ENCODE peak calls at places on chromosome 18, in nine cellular contexts. V is tibial nerve, A is HepG2, I is A549, E is suprapubic skin, D is transverse colon, W is H1, N is ovary, B is SK-N-SH. O is an unnamed sample.

GRCh38 chr18:68267583-68267982 is 447.3 kb downstream of the TMX3 start:
- DNase-seq in V (no peak), A (no peak), I (no peak), E (no peak), D (no peak), W (no peak), N (no peak), B (no peak), O (no peak)

GRCh38 chr18:70442933-70443332 is 154.1 kb downstream of the SOCS6 start:
- DNase-seq in V (no peak), A (no peak), I (peak), E (no peak), D (no peak), W (no peak), N (no peak), B (no peak), O (no peak)

GRCh38 chr18:79545255-79545654 is 134.3 kb upstream of the CTDP1 start:
- DNase-seq in V (no peak), A (no peak), I (no peak), E (peak), D (no peak), W (no peak), N (no peak), B (no peak), O (no peak)

GRCh38 chr18:63197246-63197791 is 122.2 kb downstream of the BCL2 start:
- DNase-seq in V (no peak), A (no peak), I (peak), E (no peak), D (no peak), W (no peak), N (no peak), B (no peak), O (no peak)

GRCh38 chr18:10514082-10514481 is 11.7 kb upstream of the NAPG start:
- DNase-seq in V (no peak), A (no peak), I (no peak), E (no peak), D (no peak), W (no peak), N (no peak), B (no peak), O (no peak)

GRCh38 chr18:10422731-10423130 is 31.7 kb upstream of the APCDD1 start:
- DNase-seq in V (no peak), A (no peak), I (no peak), E (no peak), D (no peak), W (no peak), N (no peak), B (no peak), O (no peak)

GRCh38 chr18:79642626-79643025 is 37.0 kb upstream of the CTDP1 start:
- DNase-seq in V (no peak), A (no peak), I (no peak), E (peak), D (no peak), W (no peak), N (no peak), B (no peak), O (no peak)

GRCh38 chr18:28125051-28125450 is 51.9 kb downstream of the CDH2 start:
- DNase-seq in V (no peak), A (no peak), I (no peak), E (no peak), D (no peak), W (no peak), N (no peak), B (no peak), O (no peak)

GRCh38 chr18:7566587-7567486 is at the start of gene PTPRM:
- DNase-seq in V (peak), A (peak), I (peak), E (peak), D (peak), W (peak), N (peak), B (peak), O (peak)

GRCh38 chr18:27447930-27448329 is 262.8 kb upstream of the CHST9 start:
- DNase-seq in V (no peak), A (no peak), I (no peak), E (no peak), D (no peak), W (no peak), N (no peak), B (no peak), O (no peak)

GRCh38 chr18:58541137-58541788 is 87.6 kb downstream of the ALPK2 start:
- DNase-seq in V (no peak), A (no peak), I (peak), E (no peak), D (no peak), W (peak), N (no peak), B (no peak), O (no peak)

GRCh38 chr18:7557891-7558454 is 9.1 kb upstream of the PTPRM start:
- DNase-seq in V (no peak), A (no peak), I (no peak), E (no peak), D (no peak), W (no peak), N (no peak), B (no peak), O (no peak)

GRCh38 chr18:31401156-31402025 is 24.8 kb downstream of the DSG4 start:
- DNase-seq in V (no peak), A (peak), I (peak), E (no peak), D (no peak), W (no peak), N (no peak), B (no peak), O (no peak)

GRCh38 chr18:7521226-7521856 is 45.8 kb upstream of the PTPRM start:
- DNase-seq in V (no peak), A (no peak), I (no peak), E (no peak), D (no peak), W (no peak), N (no peak), B (no peak), O (no peak)

GRCh38 chr18:2617974-2618373 is 37.6 kb upstream of the SMCHD1 start:
- DNase-seq in V (no peak), A (no peak), I (no peak), E (no peak), D (no peak), W (no peak), N (no peak), B (no peak), O (no peak)

GRCh38 chr18:28079883-28080282 is 97.0 kb downstream of the CDH2 start:
- DNase-seq in V (no peak), A (no peak), I (no peak), E (no peak), D (no peak), W (no peak), N (no peak), B (no peak), O (no peak)

GRCh38 chr18:55858661-55859111 is 270.7 kb upstream of the TCF4 start:
- DNase-seq in V (no peak), A (no peak), I (no peak), E (no peak), D (no peak), W (no peak), N (no peak), B (no peak), O (no peak)

GRCh38 chr18:58649966-58650816 is 21.1 kb upstream of the MALT1 start:
- DNase-seq in V (no peak), A (no peak), I (no peak), E (no peak), D (no peak), W (no peak), N (no peak), B (no peak), O (no peak)

GRCh38 chr18:26429535-26429934 is 118.8 kb downstream of the KCTD1 start:
- DNase-seq in V (peak), A (peak), I (peak), E (peak), D (no peak), W (peak), N (no peak), B (peak), O (peak)

GRCh38 chr18:77393519-77393918 is 143.9 kb downstream of the GALR1 start:
- DNase-seq in V (no peak), A (no peak), I (no peak), E (no peak), D (no peak), W (no peak), N (no peak), B (no peak), O (no peak)

GRCh38 chr18:23317975-23318675 is 135.0 kb upstream of the RIOK3 start:
- DNase-seq in V (no peak), A (no peak), I (no peak), E (no peak), D (no peak), W (no peak), N (no peak), B (no peak), O (no peak)

GRCh38 chr18:6874316-6874715 is 144.8 kb downstream of the ARHGAP28 start:
- DNase-seq in V (no peak), A (no peak), I (no peak), E (no peak), D (no peak), W (no peak), N (no peak), B (no peak), O (no peak)

GRCh38 chr18:78765142-78765541 is 214.5 kb upstream of the SALL3 start:
- DNase-seq in V (no peak), A (no peak), I (no peak), E (no peak), D (no peak), W (no peak), N (no peak), B (no peak), O (peak)

GRCh38 chr18:60910534-60910933 is 422.7 kb upstream of the CDH20 start:
- DNase-seq in V (peak), A (no peak), I (no peak), E (no peak), D (no peak), W (no peak), N (no peak), B (no peak), O (no peak)

GRCh38 chr18:5294618-5295230 is 802 bp downstream of the ZBTB14 start:
- DNase-seq in V (peak), A (peak), I (peak), E (peak), D (peak), W (peak), N (peak), B (no peak), O (peak)

GRCh38 chr18:44765451-44765850 is 84.8 kb downstream of the SETBP1 start:
- DNase-seq in V (no peak), A (no peak), I (no peak), E (no peak), D (no peak), W (no peak), N (no peak), B (no peak), O (no peak)

GRCh38 chr18:60358516-60358915 is 14.1 kb downstream of the MC4R start:
- DNase-seq in V (no peak), A (no peak), I (no peak), E (no peak), D (no peak), W (no peak), N (no peak), B (no peak), O (no peak)

GRCh38 chr18:26549103-26549485 is 741 bp upstream of the KCTD1 start:
- DNase-seq in V (peak), A (no peak), I (peak), E (no peak), D (peak), W (peak), N (no peak), B (peak), O (peak)

GRCh38 chr18:1252534-1252933 is 347.9 kb downstream of the ADCYAP1 start:
- DNase-seq in V (no peak), A (no peak), I (no peak), E (no peak), D (no peak), W (no peak), N (no peak), B (no peak), O (no peak)

GRCh38 chr18:13320891-13321425 is 102.4 kb downstream of the LDLRAD4 start:
- DNase-seq in V (no peak), A (no peak), I (no peak), E (no peak), D (no peak), W (no peak), N (no peak), B (no peak), O (no peak)
- TF ChIP-seq EP300 in V (no peak), A (no peak), I (no peak), E (no peak), D (no peak), W (no peak), N (no peak), B (no peak), O (no peak)

GRCh38 chr18:64785686-64786085 is 636.8 kb upstream of the LINC00305 start:
- DNase-seq in V (no peak), A (no peak), I (no peak), E (no peak), D (no peak), W (no peak), N (no peak), B (no peak), O (no peak)

DNA sequence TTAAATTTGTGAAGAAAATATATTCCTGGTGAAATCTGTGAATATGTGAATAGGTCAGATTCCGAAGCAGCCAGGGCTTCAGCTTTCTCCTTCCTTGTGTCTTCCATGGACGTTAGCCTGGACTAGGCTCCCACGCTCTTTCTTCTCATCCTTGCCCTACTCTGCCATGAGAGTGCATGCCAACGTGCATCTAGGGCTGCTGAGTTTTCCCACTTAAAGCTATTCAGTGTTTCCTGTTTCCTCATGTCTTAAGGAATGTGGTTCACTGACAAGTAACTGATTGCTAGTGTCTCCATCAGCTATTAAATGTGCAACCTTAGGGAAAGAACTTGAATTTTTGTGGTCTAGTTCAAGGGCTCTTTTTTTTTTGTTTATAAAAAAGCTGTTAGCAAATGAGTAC is 642.3 kb upstream of the LINC00305 start:
- DNase-seq in V (no peak), A (no peak), I (no peak), E (no peak), D (no peak), W (no peak), N (no peak), B (no peak), O (no peak)
- H3K4me3 ChIP-seq in V (no peak), A (no peak), I (no peak), E (no peak), D (no peak), W (no peak), N (no peak), B (no peak), O (no peak)

GRCh38 chr18:21996261-21996892 is 173.0 kb upstream of the GATA6 start:
- DNase-seq in V (no peak), A (peak), I (no peak), E (no peak), D (peak), W (no peak), N (peak), B (no peak), O (peak)

GRCh38 chr18:21991897-21992296 is 177.5 kb upstream of the GATA6 start:
- DNase-seq in V (no peak), A (no peak), I (peak), E (no peak), D (no peak), W (no peak), N (no peak), B (no peak), O (no peak)

DNA sequence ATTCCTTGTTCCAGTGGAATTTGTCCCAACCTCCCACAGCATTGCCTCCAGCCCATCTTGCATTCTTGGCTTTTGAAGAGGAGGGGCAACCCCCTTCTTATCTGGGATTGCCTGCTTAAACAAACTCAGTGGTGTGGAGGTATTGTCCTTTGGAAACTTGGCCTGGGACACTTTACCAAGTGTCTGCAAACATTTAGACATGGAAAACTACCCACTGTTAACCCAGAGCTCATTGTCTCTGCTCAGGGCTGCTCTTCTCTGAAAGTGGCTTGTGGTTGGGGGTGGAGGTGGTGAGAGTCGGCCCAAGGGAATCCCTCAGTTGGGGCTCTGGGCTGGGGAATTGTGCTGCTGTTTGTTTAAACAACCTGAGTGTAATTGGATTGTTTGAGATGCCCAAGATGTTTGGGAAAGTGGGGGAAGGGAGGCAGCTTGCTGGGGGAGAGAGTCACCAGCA is 178.3 kb upstream of the GATA6 start:
- DNase-seq in V (no peak), A (peak), I (peak), E (no peak), D (no peak), W (no peak), N (no peak), B (no peak), O (no peak)
- H3K27ac ChIP-seq in V (no peak), A (no peak), I (peak), E (no peak), D (no peak), W (no peak), N (no peak), B (no peak), O (no peak)

GRCh38 chr18:50559750-50560680 is at the start of gene MAPK4:
- DNase-seq in V (no peak), A (no peak), I (no peak), E (no peak), D (peak), W (peak), N (peak), B (peak), O (peak)

GRCh38 chr18:50562686-50563085 is 2.8 kb downstream of the MAPK4 start:
- DNase-seq in V (no peak), A (no peak), I (no peak), E (no peak), D (no peak), W (no peak), N (no peak), B (no peak), O (no peak)

GRCh38 chr18:50558948-50559749 is 738 bp upstream of the MAPK4 start:
- DNase-seq in V (no peak), A (no peak), I (no peak), E (no peak), D (no peak), W (peak), N (no peak), B (peak), O (no peak)

GRCh38 chr18:50563376-50563775 is 3.5 kb downstream of the MAPK4 start:
- DNase-seq in V (no peak), A (no peak), I (no peak), E (no peak), D (no peak), W (no peak), N (no peak), B (no peak), O (no peak)

DNA sequence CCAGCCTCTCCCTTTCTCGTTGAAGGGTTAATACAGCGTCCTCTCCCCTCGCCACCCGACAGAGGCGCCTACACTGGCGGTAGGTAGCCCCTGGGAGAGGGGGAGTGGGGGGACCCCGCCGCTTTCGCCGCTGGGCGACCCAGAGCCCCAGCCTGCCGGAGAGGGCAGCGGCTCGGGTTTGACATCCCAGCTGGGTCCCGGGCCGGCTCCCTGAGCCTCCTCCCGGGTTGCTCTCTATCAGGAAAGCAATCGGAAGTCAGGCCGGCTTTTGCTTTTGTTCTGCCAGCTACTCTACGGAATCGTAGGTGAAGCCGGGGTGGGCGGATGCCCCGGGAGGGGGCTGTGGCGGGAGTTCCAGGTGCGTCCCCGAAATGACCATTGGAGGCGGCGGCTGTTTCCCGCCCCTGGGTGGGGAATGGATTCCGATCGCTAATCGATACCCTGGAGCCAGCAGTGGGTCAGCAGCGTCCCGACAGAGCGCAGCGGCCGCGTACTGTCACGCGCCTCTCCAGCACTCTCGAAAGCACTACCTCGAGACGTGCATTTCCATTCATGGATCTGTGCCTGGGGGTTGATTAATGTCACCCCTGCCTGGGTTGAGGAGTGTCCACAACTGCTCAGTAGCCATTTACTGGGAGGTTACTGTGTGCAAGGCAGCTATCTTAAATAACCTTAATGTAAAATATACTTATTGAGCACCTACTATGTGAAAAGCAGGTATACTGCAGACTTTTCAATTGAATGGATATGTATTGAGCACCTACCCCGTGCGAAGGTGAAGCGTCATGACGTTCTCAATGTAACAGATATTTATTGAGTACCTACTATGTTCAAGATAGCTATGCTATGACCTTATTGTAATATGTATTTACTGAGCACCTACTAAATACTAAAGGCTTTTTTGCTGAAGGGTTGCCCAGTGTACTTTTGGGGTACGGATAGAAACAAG is 1.1 kb downstream of the MAPK4 start:
- DNase-seq in V (no peak), A (no peak), I (no peak), E (no peak), D (no peak), W (peak), N (no peak), B (peak), O (no peak)
- TF ChIP-seq EP300 in V (no peak), A (no peak), I (no peak), E (no peak), D (no peak), W (no peak), N (no peak), B (no peak), O (no peak)

GRCh38 chr18:11859903-11860407 is 8.7 kb downstream of the CHMP1B start:
- DNase-seq in V (no peak), A (peak), I (peak), E (no peak), D (peak), W (peak), N (no peak), B (no peak), O (no peak)

GRCh38 chr18:11861583-11862288 is 10.5 kb downstream of the CHMP1B start:
- DNase-seq in V (no peak), A (peak), I (no peak), E (no peak), D (no peak), W (no peak), N (no peak), B (no peak), O (no peak)

GRCh38 chr18:11860594-11861450 is 9.6 kb downstream of the CHMP1B start:
- DNase-seq in V (no peak), A (peak), I (no peak), E (no peak), D (no peak), W (peak), N (no peak), B (no peak), O (no peak)

GRCh38 chr18:11859282-11859797 is 8.1 kb downstream of the CHMP1B start:
- DNase-seq in V (no peak), A (no peak), I (peak), E (no peak), D (no peak), W (peak), N (no peak), B (no peak), O (no peak)

DNA sequence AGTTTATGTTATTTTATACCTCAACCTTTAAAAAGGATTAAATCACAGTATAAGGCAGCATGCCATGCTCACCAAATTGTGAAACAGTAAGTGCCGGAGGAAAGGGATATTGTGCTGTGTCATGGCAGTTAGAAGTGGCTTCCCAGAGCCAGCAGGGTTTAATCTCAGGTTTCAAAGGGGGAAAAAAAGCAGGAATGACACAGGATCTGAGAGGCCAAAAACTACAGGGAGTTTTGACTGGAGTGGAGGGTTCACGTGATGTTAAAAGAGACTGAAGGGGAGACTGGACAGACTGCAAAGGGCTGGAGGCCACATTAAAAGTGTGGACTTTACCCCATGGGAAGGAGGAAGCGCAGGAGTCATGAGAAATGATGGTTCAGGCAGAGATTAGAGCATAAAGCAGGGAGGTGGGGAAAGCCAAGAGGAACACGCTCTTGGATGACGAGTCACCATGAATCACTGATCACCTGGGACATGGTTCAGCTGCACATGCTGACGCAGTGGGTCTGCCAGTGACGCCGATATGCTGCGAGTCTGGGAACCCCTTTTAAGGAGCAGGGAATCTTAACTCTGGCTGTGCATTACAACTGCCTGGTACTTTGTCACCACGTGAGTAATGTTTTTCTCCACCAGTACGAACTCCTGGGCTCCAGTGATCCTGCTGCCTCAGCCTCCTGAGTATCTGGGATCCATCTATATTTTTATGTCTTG is 6.1 kb downstream of the CHMP1B start:
- DNase-seq in V (peak), A (peak), I (peak), E (no peak), D (peak), W (no peak), N (peak), B (no peak), O (peak)
- H3K4me3 ChIP-seq in V (no peak), A (peak), I (peak), E (no peak), D (peak), W (no peak), N (no peak), B (peak), O (peak)

O was measured in sigmoid colon.